ENCODE peak calls at places on chromosomes 3 and 15, in five cellular contexts. One of them, this sample, is unnamed.

GRCh38 chr3:32373844-32374243 is 17.8 kb upstream of the CMTM7 start:
- DNase-seq in germinal center: no peak
- DNase-seq in Calu3: no peak
- DNase-seq in activated T-cell treated with anti-CD3 and anti-CD28 coated beads, Interleukin-2, amount 50 U/mL, for 1 hour: no peak
- DNase-seq in NCI-H460: no peak
- DNase-seq in this sample: no peak

GRCh38 chr3:24519368-24520100 is 24.9 kb upstream of the THRB start:
- DNase-seq in germinal center: peak; percentile 49
- DNase-seq in Calu3: no peak
- DNase-seq in activated T-cell treated with anti-CD3 and anti-CD28 coated beads, Interleukin-2, amount 50 U/mL, for 1 hour: no peak
- DNase-seq in NCI-H460: no peak
- DNase-seq in this sample: no peak

GRCh38 chr15:72281713-72282112 is 9.4 kb upstream of the PARP6 start:
- DNase-seq in germinal center: no peak
- DNase-seq in Calu3: no peak
- DNase-seq in activated T-cell treated with anti-CD3 and anti-CD28 coated beads, Interleukin-2, amount 50 U/mL, for 1 hour: no peak
- DNase-seq in NCI-H460: no peak
- DNase-seq in this sample: no peak

GRCh38 chr15:66931768-66932633 is 133.4 kb upstream of the SMAD3 start:
- DNase-seq in germinal center: no peak
- DNase-seq in Calu3: peak; percentile 89
- DNase-seq in activated T-cell treated with anti-CD3 and anti-CD28 coated beads, Interleukin-2, amount 50 U/mL, for 1 hour: no peak
- DNase-seq in NCI-H460: peak; percentile 89
- DNase-seq in this sample: peak; percentile 41

GRCh38 chr3:151925876-151926275 is 52.4 kb downstream of the SUCNR1 start:
- DNase-seq in germinal center: no peak
- DNase-seq in Calu3: peak; percentile 8
- DNase-seq in activated T-cell treated with anti-CD3 and anti-CD28 coated beads, Interleukin-2, amount 50 U/mL, for 1 hour: no peak
- DNase-seq in NCI-H460: no peak
- DNase-seq in this sample: peak; percentile 62

GRCh38 chr3:65439641-65440040 is 599.1 kb downstream of the MAGI1 start:
- DNase-seq in germinal center: no peak
- DNase-seq in Calu3: peak; percentile 59
- DNase-seq in activated T-cell treated with anti-CD3 and anti-CD28 coated beads, Interleukin-2, amount 50 U/mL, for 1 hour: no peak
- DNase-seq in NCI-H460: peak; percentile 26
- DNase-seq in this sample: peak; percentile 71

GRCh38 chr3:37092484-37092883 is 81.9 kb downstream of the LRRFIP2 start:
- DNase-seq in germinal center: no peak
- DNase-seq in Calu3: no peak
- DNase-seq in activated T-cell treated with anti-CD3 and anti-CD28 coated beads, Interleukin-2, amount 50 U/mL, for 1 hour: no peak
- DNase-seq in NCI-H460: no peak
- DNase-seq in this sample: no peak

GRCh38 chr15:23645379-23646164 is 2.1 kb downstream of the MAGEL2 start:
- DNase-seq in germinal center: no peak
- DNase-seq in Calu3: no peak
- DNase-seq in activated T-cell treated with anti-CD3 and anti-CD28 coated beads, Interleukin-2, amount 50 U/mL, for 1 hour: no peak
- DNase-seq in NCI-H460: no peak
- DNase-seq in this sample: no peak

GRCh38 chr15:79957741-79958140 is 13.3 kb downstream of the BCL2A1 start:
- DNase-seq in germinal center: no peak
- DNase-seq in Calu3: no peak
- DNase-seq in activated T-cell treated with anti-CD3 and anti-CD28 coated beads, Interleukin-2, amount 50 U/mL, for 1 hour: no peak
- DNase-seq in NCI-H460: no peak
- DNase-seq in this sample: no peak

GRCh38 chr3:175179055-175179454 is 319.9 kb downstream of the NAALADL2 start:
- DNase-seq in germinal center: no peak
- DNase-seq in Calu3: no peak
- DNase-seq in activated T-cell treated with anti-CD3 and anti-CD28 coated beads, Interleukin-2, amount 50 U/mL, for 1 hour: no peak
- DNase-seq in NCI-H460: peak; percentile 4
- DNase-seq in this sample: no peak

GRCh38 chr3:26437678-26438077 is 184.9 kb upstream of the LRRC3B start:
- DNase-seq in germinal center: no peak
- DNase-seq in Calu3: no peak
- DNase-seq in activated T-cell treated with anti-CD3 and anti-CD28 coated beads, Interleukin-2, amount 50 U/mL, for 1 hour: no peak
- DNase-seq in NCI-H460: peak; percentile 1
- DNase-seq in this sample: no peak

GRCh38 chr3:48399387-48400172 is 27.6 kb downstream of the FBXW12 start:
- DNase-seq in germinal center: peak; percentile 2
- DNase-seq in Calu3: no peak
- DNase-seq in activated T-cell treated with anti-CD3 and anti-CD28 coated beads, Interleukin-2, amount 50 U/mL, for 1 hour: peak; percentile 13
- DNase-seq in NCI-H460: no peak
- DNase-seq in this sample: peak; percentile 13

GRCh38 chr3:55333923-55334322 is 153.2 kb downstream of the WNT5A start:
- DNase-seq in germinal center: no peak
- DNase-seq in Calu3: no peak
- DNase-seq in activated T-cell treated with anti-CD3 and anti-CD28 coated beads, Interleukin-2, amount 50 U/mL, for 1 hour: no peak
- DNase-seq in NCI-H460: no peak
- DNase-seq in this sample: no peak

GRCh38 chr15:85477730-85478129 is 97.3 kb downstream of the AKAP13 start:
- DNase-seq in germinal center: no peak
- DNase-seq in Calu3: no peak
- DNase-seq in activated T-cell treated with anti-CD3 and anti-CD28 coated beads, Interleukin-2, amount 50 U/mL, for 1 hour: no peak
- DNase-seq in NCI-H460: no peak
- DNase-seq in this sample: peak; percentile 40

GRCh38 chr3:148748323-148748722 is 50.6 kb downstream of the AGTR1 start:
- DNase-seq in germinal center: no peak
- DNase-seq in Calu3: no peak
- DNase-seq in activated T-cell treated with anti-CD3 and anti-CD28 coated beads, Interleukin-2, amount 50 U/mL, for 1 hour: no peak
- DNase-seq in NCI-H460: no peak
- DNase-seq in this sample: peak; percentile 60

GRCh38 chr15:47422901-47423300 is 294.4 kb upstream of the SEMA6D start:
- DNase-seq in germinal center: no peak
- DNase-seq in Calu3: no peak
- DNase-seq in activated T-cell treated with anti-CD3 and anti-CD28 coated beads, Interleukin-2, amount 50 U/mL, for 1 hour: no peak
- DNase-seq in NCI-H460: no peak
- DNase-seq in this sample: no peak

GRCh38 chr3:27560484-27561056 is 76.4 kb upstream of the SLC4A7 start:
- DNase-seq in germinal center: no peak
- DNase-seq in Calu3: no peak
- DNase-seq in activated T-cell treated with anti-CD3 and anti-CD28 coated beads, Interleukin-2, amount 50 U/mL, for 1 hour: no peak
- DNase-seq in NCI-H460: no peak
- DNase-seq in this sample: no peak

GRCh38 chr15:69225355-69226027 is 65.1 kb downstream of the GLCE start:
- DNase-seq in germinal center: no peak
- DNase-seq in Calu3: no peak
- DNase-seq in activated T-cell treated with anti-CD3 and anti-CD28 coated beads, Interleukin-2, amount 50 U/mL, for 1 hour: no peak
- DNase-seq in NCI-H460: peak; percentile 15
- DNase-seq in this sample: peak; percentile 23

GRCh38 chr15:39586387-39587171 is 5.7 kb downstream of the THBS1 start:
- DNase-seq in germinal center: no peak
- DNase-seq in Calu3: no peak
- DNase-seq in activated T-cell treated with anti-CD3 and anti-CD28 coated beads, Interleukin-2, amount 50 U/mL, for 1 hour: no peak
- DNase-seq in NCI-H460: no peak
- DNase-seq in this sample: peak; percentile 64

This sample was measured in myocyte.